ENCODE peak calls at places on chromosomes 16 and 17, in eight cellular contexts. F is fibroblast of mammary gland, M is A549, Z is neural progenitor cell, W is GM23338, N is colonic mucosa, L is progenitor cell of endocrine pancreas, J is RWPE1. X is an unnamed sample.

GRCh38 chr16:67111951-67112444 is 2.3 kb downstream of the PHAF1 start:
- DNase-seq in F (no peak), M (no peak), Z (no peak), W (no peak), N (no peak), L (no peak), J (no peak), X (no peak)

GRCh38 chr16:87963400-87963799 is 12.2 kb downstream of the BANP start:
- DNase-seq in F (peak), M (no peak), Z (no peak), W (no peak), N (no peak), L (no peak), J (peak), X (peak)

GRCh38 chr17:81907219-81908145 is 3.7 kb downstream of the PCYT2 start:
- DNase-seq in F (no peak), M (no peak), Z (no peak), W (no peak), N (no peak), L (no peak), J (no peak), X (no peak)

GRCh38 chr16:17345043-17345442 is 125.7 kb downstream of the XYLT1 start:
- DNase-seq in F (peak), M (no peak), Z (no peak), W (no peak), N (no peak), L (no peak), J (no peak), X (peak)

GRCh38 chr17:47757416-47757815 is 24.4 kb downstream of the TBX21 start:
- DNase-seq in F (peak), M (no peak), Z (no peak), W (no peak), N (no peak), L (no peak), J (no peak), X (no peak)

GRCh38 chr17:47651704-47652103 is 2.0 kb downstream of the KPNB1 start:
- DNase-seq in F (no peak), M (no peak), Z (no peak), W (no peak), N (no peak), L (no peak), J (no peak), X (no peak)

GRCh38 chr16:59180083-59180476 is 446.0 kb upstream of the GOT2 start:
- DNase-seq in F (no peak), M (peak), Z (no peak), W (no peak), N (no peak), L (no peak), J (no peak), X (no peak)

GRCh38 chr16:11082860-11083388 is 138.6 kb downstream of the CLEC16A start:
- DNase-seq in F (no peak), M (no peak), Z (no peak), W (no peak), N (no peak), L (no peak), J (no peak), X (no peak)

GRCh38 chr16:17301593-17302135 is 169.1 kb downstream of the XYLT1 start:
- DNase-seq in F (no peak), M (no peak), Z (no peak), W (no peak), N (peak), L (no peak), J (no peak), X (no peak)

GRCh38 chr17:57625957-57626356 is 119.1 kb downstream of the CCDC182 start:
- DNase-seq in F (no peak), M (no peak), Z (no peak), W (no peak), N (no peak), L (no peak), J (no peak), X (no peak)

GRCh38 chr16:25256821-25257503 is 683 bp downstream of the ZKSCAN2 start:
- DNase-seq in F (no peak), M (peak), Z (peak), W (peak), N (peak), L (peak), J (peak), X (no peak)

GRCh38 chr17:63150994-63151464 is 185.0 kb downstream of the TANC2 start:
- DNase-seq in F (peak), M (no peak), Z (peak), W (peak), N (no peak), L (no peak), J (no peak), X (no peak)

GRCh38 chr16:46607529-46607928 is 13.7 kb downstream of the SHCBP1 start:
- DNase-seq in F (peak), M (peak), Z (no peak), W (peak), N (no peak), L (no peak), J (peak), X (no peak)

GRCh38 chr17:61360318-61360717 is 39.3 kb upstream of the TBX2 start:
- DNase-seq in F (no peak), M (no peak), Z (no peak), W (no peak), N (no peak), L (no peak), J (no peak), X (no peak)

GRCh38 chr16:14366447-14366846 is 263.6 kb downstream of the PARN start:
- DNase-seq in F (no peak), M (no peak), Z (no peak), W (no peak), N (no peak), L (no peak), J (no peak), X (no peak)

GRCh38 chr16:84308120-84308519 is 13.4 kb downstream of the WFDC1 start:
- DNase-seq in F (peak), M (peak), Z (peak), W (peak), N (peak), L (peak), J (peak), X (no peak)

GRCh38 chr17:2990396-2990795 is 73.0 kb downstream of the OR1D5 start:
- DNase-seq in F (no peak), M (no peak), Z (no peak), W (no peak), N (no peak), L (no peak), J (no peak), X (no peak)

GRCh38 chr16:12405083-12405482 is 398.6 kb downstream of the CPPED1 start:
- DNase-seq in F (no peak), M (no peak), Z (no peak), W (no peak), N (no peak), L (no peak), J (no peak), X (no peak)

GRCh38 chr16:81266680-81267095 is 28.2 kb downstream of the BCO1 start:
- DNase-seq in F (no peak), M (no peak), Z (no peak), W (no peak), N (peak), L (no peak), J (peak), X (no peak)

GRCh38 chr17:79791354-79792123 is 5.3 kb downstream of the CBX8 start:
- DNase-seq in F (no peak), M (no peak), Z (peak), W (peak), N (no peak), L (no peak), J (no peak), X (no peak)

GRCh38 chr17:32943206-32943605 is 15.3 kb downstream of the TMEM98 start:
- DNase-seq in F (no peak), M (no peak), Z (no peak), W (no peak), N (no peak), L (no peak), J (no peak), X (no peak)

GRCh38 chr16:69934044-69934443 is 17.1 kb upstream of the CLEC18A start:
- DNase-seq in F (no peak), M (no peak), Z (no peak), W (no peak), N (no peak), L (no peak), J (no peak), X (no peak)

GRCh38 chr17:78839762-78840529 is 668 bp downstream of the USP36 start:
- DNase-seq in F (peak), M (peak), Z (peak), W (peak), N (peak), L (peak), J (peak), X (peak)

GRCh38 chr17:73533127-73533526 is 111.1 kb downstream of the SDK2 start:
- DNase-seq in F (no peak), M (no peak), Z (no peak), W (no peak), N (no peak), L (no peak), J (no peak), X (no peak)

GRCh38 chr17:37360632-37361031 is 15.2 kb upstream of the C17orf78 start:
- DNase-seq in F (peak), M (peak), Z (no peak), W (no peak), N (no peak), L (no peak), J (peak), X (no peak)

DNA sequence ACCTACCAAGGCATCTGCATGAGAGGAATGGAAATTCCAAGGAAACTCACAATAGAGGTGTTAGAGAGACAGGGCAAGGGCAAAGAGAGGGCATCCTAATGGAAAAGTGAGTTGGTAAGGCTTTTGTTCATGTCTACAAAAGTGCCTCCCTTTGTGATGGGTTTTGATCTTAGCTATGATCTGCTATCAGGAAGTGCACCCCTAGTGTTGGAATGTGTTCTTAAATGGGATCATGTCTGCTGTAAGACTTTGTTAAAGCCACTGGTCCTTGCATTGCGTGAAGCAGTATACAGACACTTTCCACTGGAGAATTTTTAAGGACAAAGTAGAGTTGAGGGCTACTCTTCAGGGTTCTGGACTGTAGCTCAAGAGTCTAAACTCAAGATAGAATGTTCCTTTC is 92.0 kb downstream of the MAP2K6 start:
- DNase-seq in F (peak), M (peak), Z (peak), W (peak), N (no peak), L (no peak), J (no peak), X (no peak)
- TF ChIP-seq CTCF in F (peak), M (peak), Z (peak), W (peak), N (no peak), L (peak), J (no peak), X (no peak)

GRCh38 chr17:42405076-42405475 is 16.8 kb upstream of the STAT3 start:
- DNase-seq in F (peak), M (no peak), Z (no peak), W (no peak), N (no peak), L (no peak), J (no peak), X (no peak)

GRCh38 chr17:42404326-42405055 is 16.2 kb upstream of the STAT3 start:
- DNase-seq in F (no peak), M (no peak), Z (no peak), W (no peak), N (no peak), L (no peak), J (no peak), X (no peak)

GRCh38 chr17:42407289-42407836 is 15.7 kb downstream of the CAVIN1 start:
- DNase-seq in F (peak), M (peak), Z (peak), W (peak), N (peak), L (no peak), J (peak), X (no peak)

GRCh38 chr17:42406602-42407288 is 16.3 kb downstream of the CAVIN1 start:
- DNase-seq in F (no peak), M (no peak), Z (no peak), W (no peak), N (no peak), L (no peak), J (no peak), X (no peak)

GRCh38 chr17:42405963-42406495 is 17.0 kb downstream of the CAVIN1 start:
- DNase-seq in F (peak), M (peak), Z (peak), W (peak), N (peak), L (peak), J (peak), X (peak)
- TF ChIP-seq CTCF in F (peak), M (peak), Z (peak), W (peak), N (peak), L (peak), J (peak), X (peak)

DNA sequence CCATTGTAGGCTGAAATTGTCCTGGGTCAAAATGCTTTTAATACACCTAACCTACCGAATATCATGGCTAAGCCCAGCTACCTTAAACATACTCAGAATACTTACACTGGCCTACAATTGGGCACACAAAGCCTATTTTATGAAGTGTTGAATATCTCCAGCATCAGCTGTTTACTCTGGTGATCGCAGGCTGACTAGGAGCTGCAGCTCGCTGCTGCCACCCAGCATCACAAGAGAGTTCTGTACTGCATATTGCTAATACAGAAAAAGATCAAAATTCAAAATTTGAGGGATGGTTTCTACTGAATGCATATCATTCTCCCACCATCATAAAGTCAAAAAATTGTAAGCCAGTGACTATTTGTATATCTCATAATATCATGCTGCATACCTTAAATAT is 55.3 kb downstream of the ULK2 start:
- DNase-seq in F (peak), M (no peak), Z (no peak), W (peak), N (no peak), L (no peak), J (no peak), X (no peak)
- TF ChIP-seq CTCF in F (peak), M (peak), Z (peak), W (peak), N (no peak), L (peak), J (peak), X (no peak)

GRCh38 chr17:75182569-75183436 is at the start of gene SUMO2:
- DNase-seq in F (peak), M (peak), Z (peak), W (peak), N (peak), L (peak), J (peak), X (peak)
- TF ChIP-seq CTCF in F (no peak), M (no peak), Z (no peak), W (no peak), N (no peak), L (no peak), J (peak), X (peak)

GRCh38 chr16:27869411-27869810 is 194.1 kb downstream of the GSG1L start:
- DNase-seq in F (no peak), M (no peak), Z (no peak), W (no peak), N (no peak), L (no peak), J (no peak), X (no peak)

GRCh38 chr16:27863377-27863776 is 200.1 kb downstream of the GSG1L start:
- DNase-seq in F (no peak), M (no peak), Z (no peak), W (no peak), N (no peak), L (no peak), J (no peak), X (no peak)

GRCh38 chr16:27862953-27863352 is 200.6 kb downstream of the GSG1L start:
- DNase-seq in F (no peak), M (no peak), Z (no peak), W (no peak), N (no peak), L (no peak), J (no peak), X (no peak)

GRCh38 chr16:27870116-27870798 is 193.3 kb downstream of the GSG1L start:
- DNase-seq in F (no peak), M (no peak), Z (no peak), W (no peak), N (no peak), L (no peak), J (no peak), X (no peak)

GRCh38 chr16:27867122-27868110 is 196.1 kb downstream of the GSG1L start:
- DNase-seq in F (peak), M (peak), Z (peak), W (peak), N (peak), L (peak), J (peak), X (peak)
- TF ChIP-seq CTCF in F (peak), M (peak), Z (peak), W (peak), N (peak), L (peak), J (no peak), X (peak)

GRCh38 chr16:83113317-83113716 is 486.5 kb downstream of the CDH13 start:
- DNase-seq in F (peak), M (peak), Z (peak), W (peak), N (no peak), L (peak), J (no peak), X (no peak)
- TF ChIP-seq CTCF in F (peak), M (peak), Z (peak), W (peak), N (peak), L (peak), J (no peak), X (peak)